ENCODE peak calls at places on chromosomes 1 and 21, in ten cellular contexts. B is SK-MEL-5; N is neuronal stem cell; U is aorta; P is choroid plexus epithelial cell; S is AG04450; L is HTR-8/SVneo; H is HT1080; M is AG09309; V is Jurkat, Clone E6-1. Z is an unnamed sample.

GRCh38 chr1:41282679-41283317 is 40.7 kb upstream of the SCMH1 start:
- DNase-seq in B (peak; percentile 43), N (peak; percentile 32), U (peak; percentile 80), P (peak; percentile 41), S (no peak), L (peak; percentile 51), H (peak; percentile 17), M (no peak), V (peak; percentile 6), Z (peak; percentile 17)

GRCh38 chr1:228497206-228497605 is 10.0 kb downstream of the RNF187 start:
- DNase-seq in B (no peak), N (no peak), U (no peak), P (no peak), S (no peak), L (no peak), H (no peak), M (no peak), V (no peak), Z (no peak)

GRCh38 chr21:31347435-31348032 is 3.5 kb upstream of the TIAM1 start:
- DNase-seq in B (peak; percentile 70), N (no peak), U (no peak), P (peak; percentile 78), S (no peak), L (no peak), H (peak; percentile 31), M (no peak), V (no peak), Z (peak; percentile 62)

GRCh38 chr1:156750191-156750931 is 1.1 kb downstream of the HDGF start:
- DNase-seq in B (no peak), N (no peak), U (peak; percentile 74), P (no peak), S (no peak), L (no peak), H (peak; percentile 46), M (no peak), V (no peak), Z (peak; percentile 93)

GRCh38 chr1:180227843-180228647 is 2.0 kb upstream of the LHX4 start:
- DNase-seq in B (no peak), N (no peak), U (no peak), P (no peak), S (no peak), L (no peak), H (no peak), M (no peak), V (no peak), Z (no peak)

GRCh38 chr1:9052272-9053049 is 17.0 kb downstream of the SLC2A5 start:
- DNase-seq in B (no peak), N (no peak), U (no peak), P (no peak), S (no peak), L (no peak), H (no peak), M (no peak), V (no peak), Z (no peak)

GRCh38 chr21:33771976-33772375 is 129.7 kb downstream of the ITSN1 start:
- DNase-seq in B (no peak), N (no peak), U (no peak), P (no peak), S (no peak), L (no peak), H (no peak), M (no peak), V (no peak), Z (no peak)

GRCh38 chr1:41238311-41239094 is 3.6 kb downstream of the SCMH1 start:
- DNase-seq in B (no peak), N (no peak), U (no peak), P (no peak), S (no peak), L (peak; percentile 45), H (peak; percentile 78), M (no peak), V (no peak), Z (peak; percentile 64)

GRCh38 chr1:230858918-230859819 is 9.2 kb downstream of the C1orf198 start:
- DNase-seq in B (peak; percentile 96), N (no peak), U (peak; percentile 67), P (peak; percentile 83), S (peak; percentile 42), L (peak; percentile 44), H (no peak), M (no peak), V (no peak), Z (no peak)

GRCh38 chr1:198047913-198048312 is 108.9 kb upstream of the NEK7 start:
- DNase-seq in B (no peak), N (no peak), U (no peak), P (no peak), S (no peak), L (no peak), H (no peak), M (no peak), V (peak; percentile 84), Z (no peak)

GRCh38 chr1:25031601-25031965 is 101.5 kb upstream of the RUNX3 start:
- DNase-seq in B (no peak), N (no peak), U (no peak), P (no peak), S (no peak), L (no peak), H (no peak), M (no peak), V (no peak), Z (no peak)

GRCh38 chr1:193729429-193729828 is 543.0 kb upstream of the B3GALT2 start:
- DNase-seq in B (no peak), N (no peak), U (no peak), P (peak; percentile 37), S (no peak), L (no peak), H (peak; percentile 8), M (no peak), V (no peak), Z (peak; percentile 57)

GRCh38 chr1:183417691-183418491 is at the start of gene NMNAT2:
- DNase-seq in B (peak; percentile 30), N (no peak), U (no peak), P (peak; percentile 26), S (no peak), L (peak; percentile 49), H (peak; percentile 29), M (no peak), V (no peak), Z (peak; percentile 12)